ENCODE peak calls at places on chromosomes 2 and 18, in seven cellular contexts. Z is AG04450, K is NB4, J is spleen, Q is GM06990, M is fibroblast of villous mesenchyme, H is neural crest cell. X is an unnamed sample.

GRCh38 chr2:109285244-109285651 is 156.2 kb downstream of the SH3RF3 start:
- DNase-seq in Z (no peak), K (peak; percentile 49), J (peak; percentile 49), Q (no peak), M (peak; percentile 25), H (no peak), X (no peak)

GRCh38 chr2:241636182-241636982 is 576 bp downstream of the THAP4 start:
- DNase-seq in Z (no peak), K (peak; percentile 75), J (peak; percentile 90), Q (peak; percentile 70), M (peak; percentile 41), H (peak; percentile 18), X (peak; percentile 70)

GRCh38 chr2:204613635-204614034 is 68.4 kb downstream of the PARD3B start:
- DNase-seq in Z (no peak), K (no peak), J (no peak), Q (no peak), M (no peak), H (no peak), X (no peak)

GRCh38 chr2:239765076-239765845 is 259.9 kb downstream of the NDUFA10 start:
- DNase-seq in Z (no peak), K (no peak), J (peak; percentile 59), Q (no peak), M (no peak), H (no peak), X (no peak)

GRCh38 chr2:145598434-145598833 is 1078.5 kb upstream of the ZEB2 start:
- DNase-seq in Z (no peak), K (no peak), J (no peak), Q (no peak), M (no peak), H (no peak), X (no peak)

GRCh38 chr2:3785220-3785889 is 82.0 kb downstream of the DCDC2C start:
- DNase-seq in Z (no peak), K (no peak), J (no peak), Q (no peak), M (no peak), H (no peak), X (no peak)

GRCh38 chr2:118763797-118764196 is 83.7 kb downstream of the EN1 start:
- DNase-seq in Z (no peak), K (peak; percentile 18), J (no peak), Q (no peak), M (no peak), H (no peak), X (no peak)

GRCh38 chr2:147531299-147531698 is 313.5 kb upstream of the ACVR2A start:
- DNase-seq in Z (no peak), K (no peak), J (no peak), Q (no peak), M (peak; percentile 7), H (no peak), X (no peak)

GRCh38 chr2:50658883-50659282 is 373.0 kb downstream of the NRXN1 start:
- DNase-seq in Z (no peak), K (no peak), J (no peak), Q (no peak), M (no peak), H (no peak), X (no peak)

GRCh38 chr2:160132761-160133160 is 67.3 kb downstream of the ITGB6 start:
- DNase-seq in Z (no peak), K (no peak), J (no peak), Q (no peak), M (no peak), H (no peak), X (no peak)

GRCh38 chr2:69089244-69089643 is 76.3 kb downstream of the ANTXR1 start:
- DNase-seq in Z (peak; percentile 24), K (no peak), J (no peak), Q (no peak), M (peak; percentile 80), H (no peak), X (no peak)

GRCh38 chr2:110748489-110748867 is 16.1 kb downstream of the ACOXL start:
- DNase-seq in Z (no peak), K (peak; percentile 10), J (no peak), Q (peak; percentile 83), M (no peak), H (no peak), X (no peak)

GRCh38 chr2:169448865-169449264 is 30.4 kb upstream of the BBS5 start:
- DNase-seq in Z (no peak), K (no peak), J (no peak), Q (no peak), M (no peak), H (no peak), X (no peak)

GRCh38 chr2:169446452-169446851 is 32.8 kb upstream of the BBS5 start:
- DNase-seq in Z (no peak), K (no peak), J (no peak), Q (no peak), M (no peak), H (no peak), X (no peak)

GRCh38 chr2:169452080-169452479 is 27.2 kb upstream of the BBS5 start:
- DNase-seq in Z (no peak), K (peak; percentile 67), J (no peak), Q (no peak), M (peak; percentile 58), H (no peak), X (no peak)
- TF ChIP-seq CTCF in Z (peak; percentile 55), K (peak; percentile 49), J (peak; percentile 34), Q (peak; percentile 20), M (peak; percentile 56), H (peak; percentile 77), X (peak; percentile 47)

GRCh38 chr18:79058007-79058406 is 11.2 kb upstream of the ATP9B start:
- DNase-seq in Z (no peak), K (no peak), J (no peak), Q (no peak), M (no peak), H (no peak), X (no peak)
- TF ChIP-seq CTCF in Z (no peak), K (no peak), J (no peak), Q (no peak), M (no peak), H (no peak), X (no peak)

GRCh38 chr18:27400001-27400400 is 214.9 kb upstream of the CHST9 start:
- DNase-seq in Z (no peak), K (peak; percentile 4), J (no peak), Q (no peak), M (no peak), H (no peak), X (peak; percentile 6)
- TF ChIP-seq CTCF in Z (no peak), K (peak; percentile 17), J (no peak), Q (no peak), M (no peak), H (no peak), X (peak; percentile 29)

GRCh38 chr18:76985156-76985950 is 147.2 kb downstream of the MBP start:
- DNase-seq in Z (no peak), K (no peak), J (peak; percentile 67), Q (no peak), M (no peak), H (no peak), X (no peak)

GRCh38 chr18:76983184-76983583 is 149.4 kb downstream of the MBP start:
- DNase-seq in Z (peak; percentile 32), K (peak; percentile 73), J (peak; percentile 96), Q (peak; percentile 78), M (peak; percentile 77), H (peak; percentile 90), X (peak; percentile 93)

GRCh38 chr18:76984193-76985155 is 148.1 kb downstream of the MBP start:
- DNase-seq in Z (no peak), K (no peak), J (peak; percentile 75), Q (no peak), M (no peak), H (no peak), X (no peak)

GRCh38 chr18:76982038-76982437 is 150.5 kb downstream of the MBP start:
- DNase-seq in Z (no peak), K (no peak), J (no peak), Q (no peak), M (no peak), H (no peak), X (no peak)

GRCh38 chr18:76983613-76984051 is 149.0 kb downstream of the MBP start:
- DNase-seq in Z (no peak), K (no peak), J (peak; percentile 73), Q (no peak), M (no peak), H (no peak), X (no peak)
- TF ChIP-seq CTCF in Z (no peak), K (no peak), J (peak; percentile 60), Q (no peak), M (no peak), H (no peak), X (no peak)

GRCh38 chr18:28167835-28168349 is 9.0 kb downstream of the CDH2 start:
- DNase-seq in Z (no peak), K (no peak), J (no peak), Q (no peak), M (no peak), H (no peak), X (no peak)
- TF ChIP-seq CTCF in Z (no peak), K (no peak), J (no peak), Q (no peak), M (no peak), H (no peak), X (no peak)

GRCh38 chr18:35619468-35619867 is 37.9 kb downstream of the GALNT1 start:
- DNase-seq in Z (no peak), K (no peak), J (no peak), Q (no peak), M (no peak), H (no peak), X (no peak)

GRCh38 chr18:35618289-35618688 is 36.7 kb downstream of the GALNT1 start:
- DNase-seq in Z (no peak), K (no peak), J (no peak), Q (no peak), M (no peak), H (no peak), X (no peak)

GRCh38 chr18:35618703-35619102 is 37.2 kb downstream of the GALNT1 start:
- DNase-seq in Z (no peak), K (no peak), J (no peak), Q (no peak), M (peak; percentile 57), H (no peak), X (no peak)

GRCh38 chr18:35619941-35620340 is 38.4 kb downstream of the GALNT1 start:
- DNase-seq in Z (no peak), K (no peak), J (no peak), Q (no peak), M (no peak), H (no peak), X (no peak)

GRCh38 chr18:35620765-35621164 is 39.2 kb downstream of the GALNT1 start:
- DNase-seq in Z (no peak), K (no peak), J (no peak), Q (no peak), M (no peak), H (no peak), X (no peak)
- TF ChIP-seq CTCF in Z (no peak), K (no peak), J (no peak), Q (no peak), M (no peak), H (no peak), X (no peak)

GRCh38 chr2:144456680-144457079 is 63.2 kb downstream of the ZEB2 start:
- DNase-seq in Z (peak; percentile 49), K (peak; percentile 86), J (no peak), Q (no peak), M (peak; percentile 94), H (no peak), X (no peak)
- TF ChIP-seq CTCF in Z (no peak), K (no peak), J (no peak), Q (no peak), M (no peak), H (no peak), X (no peak)

GRCh38 chr2:157572725-157573124 is 55.9 kb downstream of the ACVR1C start:
- DNase-seq in Z (no peak), K (peak; percentile 7), J (no peak), Q (no peak), M (no peak), H (no peak), X (no peak)
- TF ChIP-seq CTCF in Z (no peak), K (no peak), J (no peak), Q (peak; percentile 42), M (peak; percentile 16), H (peak; percentile 61), X (peak; percentile 31)